ENCODE peak calls at places on chromosomes 11 and 22, in six cellular contexts. P is GM12878, W is HepG2, J is upper lobe of left lung, M is A549, R is K562. N is an unnamed sample.

GRCh38 chr11:17383466-17383865 is 5.0 kb downstream of the KCNJ11 start:
- ATAC-seq in P (no peak), W (no peak), J (no peak), M (peak; percentile 3), R (no peak), N (no peak)

GRCh38 chr22:22506736-22507135 is 1.8 kb downstream of the ZNF280B start:
- ATAC-seq in P (no peak), W (no peak), J (no peak), M (no peak), R (no peak), N (no peak)

GRCh38 chr11:66495401-66495844 is 15.0 kb upstream of the BBS1 start:
- ATAC-seq in P (peak; percentile 54), W (no peak), J (no peak), M (peak; percentile 55), R (peak; percentile 76), N (no peak)

GRCh38 chr11:117172678-117173421 is 5.7 kb upstream of the SIDT2 start:
- ATAC-seq in P (no peak), W (peak; percentile 26), J (no peak), M (no peak), R (peak; percentile 69), N (no peak)

GRCh38 chr11:77771135-77771534 is 49.4 kb downstream of the RSF1 start:
- ATAC-seq in P (no peak), W (no peak), J (no peak), M (no peak), R (no peak), N (no peak)

GRCh38 chr11:43989162-43989961 is 46.9 kb downstream of the C11orf96 start:
- ATAC-seq in P (no peak), W (peak; percentile 5), J (no peak), M (no peak), R (peak; percentile 55), N (no peak)

GRCh38 chr22:46600397-46600796 is 19.8 kb upstream of the GRAMD4 start:
- ATAC-seq in P (no peak), W (no peak), J (no peak), M (no peak), R (no peak), N (no peak)

GRCh38 chr22:25741692-25742626 is at the start of gene MYO18B:
- ATAC-seq in P (no peak), W (peak; percentile 71), J (no peak), M (no peak), R (peak; percentile 91), N (no peak)

GRCh38 chr11:19811391-19811790 is 98.8 kb downstream of the NAV2 start:
- ATAC-seq in P (no peak), W (no peak), J (no peak), M (no peak), R (no peak), N (no peak)

GRCh38 chr11:65298655-65299179 is 15.9 kb upstream of the CDC42EP2 start:
- ATAC-seq in P (no peak), W (no peak), J (peak; percentile 27), M (no peak), R (no peak), N (peak; percentile 61)
- H3K4me1 ChIP-seq in P (no peaks in the 10 kb centered on the region), W (peaks cover 38% of the 10 kb centered on the region), J (peaks cover 12% of the 10 kb centered on the region), M (peaks cover 23% of the 10 kb centered on the region), R (peaks cover 12% of the 10 kb centered on the region), N (peaks cover 21% of the 10 kb centered on the region)

GRCh38 chr11:119106564-119107537 is at the start of gene C2CD2L:
- ATAC-seq in P (peak; percentile 93), W (peak; percentile 81), J (peak; percentile 94), M (peak; percentile 89), R (peak; percentile 91), N (peak; percentile 93)
- TF ChIP-seq POLR2A in P (peak; percentile 77), W (peak; percentile 55), J (no peak), M (peak; percentile 13), R (peak; percentile 82), N (peak; percentile 59)

DNA sequence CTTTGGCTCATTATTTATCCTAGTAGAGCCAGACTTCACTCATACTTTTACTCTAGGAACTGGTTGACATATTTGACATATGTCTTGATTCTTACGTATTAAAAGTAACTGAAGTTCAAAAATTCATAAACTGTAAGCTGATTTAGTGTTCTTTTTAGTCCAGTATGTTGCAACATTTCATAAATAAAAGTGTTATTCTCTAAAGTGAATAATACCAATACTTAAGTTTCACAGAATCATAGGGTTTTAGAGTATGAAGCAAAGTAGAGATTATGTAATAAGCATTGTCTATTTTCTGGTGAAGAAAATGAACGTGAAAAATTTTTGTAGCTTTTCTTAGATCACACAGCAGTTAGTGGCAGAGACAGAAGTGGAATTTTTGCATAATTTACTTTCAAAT is 225.7 kb downstream of the TMEM135 start:
- ATAC-seq in P (no peak), W (no peak), J (no peak), M (no peak), R (no peak), N (peak; percentile 39)
- TF ChIP-seq EP300 in P (no peak), W (no peak), J (no peak), M (no peak), R (no peak), N (no peak)

DNA sequence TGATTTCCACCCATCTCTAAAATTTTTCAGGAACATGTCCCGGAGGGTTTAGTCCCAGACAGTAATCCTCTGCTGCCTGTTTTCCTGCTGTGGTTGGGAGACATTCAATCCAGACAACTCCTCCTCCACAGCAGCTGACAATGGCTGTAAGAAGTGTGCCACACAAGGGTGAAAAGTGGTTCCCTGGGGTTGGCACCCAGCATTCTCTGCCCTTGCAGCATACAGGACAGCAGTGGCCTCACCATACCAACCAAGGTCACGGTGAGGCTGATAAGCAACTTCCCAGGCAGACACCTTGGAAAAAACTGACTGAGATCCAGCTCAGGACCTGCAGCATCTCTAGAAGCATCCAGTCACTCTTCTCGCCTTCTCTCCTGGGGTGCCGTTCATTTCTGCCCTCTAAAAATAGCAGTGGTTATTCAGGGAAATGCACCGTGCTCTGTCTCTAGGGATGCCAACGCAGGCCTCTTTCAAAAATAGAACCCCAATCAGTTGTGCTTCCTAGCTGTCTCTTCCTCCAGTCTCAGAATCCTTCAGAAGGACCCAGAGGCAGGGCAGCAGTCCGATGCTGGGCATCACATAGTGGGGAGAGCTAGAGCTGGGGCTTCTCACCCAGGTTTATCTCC is 241.0 kb downstream of the TENM4 start:
- ATAC-seq in P (no peak), W (no peak), J (no peak), M (no peak), R (no peak), N (no peak)
- H3K4me1 ChIP-seq in P (peaks cover 4% of the 10 kb centered on the region), W (no peaks in the 10 kb centered on the region), J (no peaks in the 10 kb centered on the region), M (no peaks in the 10 kb centered on the region), R (no peaks in the 10 kb centered on the region), N (no peaks in the 10 kb centered on the region)

DNA sequence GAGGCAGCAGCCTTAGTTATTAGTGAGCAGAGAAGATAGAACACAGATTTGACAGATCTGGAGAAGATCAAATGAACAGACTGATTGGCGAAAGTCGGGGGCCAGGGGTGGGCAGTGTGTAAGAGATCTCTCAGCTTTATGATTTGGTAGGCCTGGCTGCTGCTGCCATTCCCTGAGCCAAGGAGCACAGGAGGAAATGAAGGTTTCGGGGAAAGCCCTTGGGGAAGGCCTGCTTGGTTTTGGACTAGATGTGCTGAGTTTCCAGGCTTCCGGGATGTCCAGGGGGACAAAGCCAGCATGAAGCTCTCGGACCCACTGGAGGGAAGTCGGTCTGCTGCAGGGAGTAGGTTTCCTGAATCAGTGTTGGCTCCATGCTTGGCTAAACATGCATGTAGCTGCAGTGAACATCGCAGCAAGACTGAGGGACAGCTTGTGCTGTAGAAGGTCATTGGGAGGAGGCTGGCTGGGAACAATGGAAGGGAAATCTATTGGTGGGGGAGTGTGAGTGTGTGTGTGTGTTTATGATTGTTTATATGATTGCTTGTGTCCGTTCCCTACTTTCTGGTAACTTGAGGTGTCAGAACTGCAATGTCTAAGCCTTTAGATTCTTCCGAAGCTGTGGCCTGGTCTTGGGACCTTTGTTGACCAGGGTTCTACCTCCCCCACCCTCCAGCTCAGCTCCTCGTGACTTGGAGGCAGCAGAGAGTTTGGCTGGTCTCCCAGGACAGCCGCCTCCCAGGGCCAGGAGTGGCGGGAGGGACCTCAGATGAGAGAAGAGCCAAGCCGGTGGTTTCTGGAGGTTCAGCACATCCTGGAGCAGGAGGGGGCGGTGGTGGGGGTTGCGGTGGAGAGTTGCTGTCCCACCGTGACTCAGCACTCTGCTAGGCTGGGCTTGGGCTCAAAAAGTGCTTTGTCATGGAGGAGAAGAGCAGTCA is 4.0 kb upstream of the FTH1 start:
- ATAC-seq in P (peak; percentile 20), W (peak; percentile 36), J (peak; percentile 89), M (peak; percentile 70), R (peak; percentile 66), N (peak; percentile 87)
- TF ChIP-seq POLR2A in P (peak; percentile 61), W (peak; percentile 92), J (no peak), M (no peak), R (peak; percentile 77), N (peak; percentile 52)

GRCh38 chr11:95065336-95065735 is 1.4 kb upstream of the SRSF8 start:
- ATAC-seq in P (no peak), W (no peak), J (no peak), M (no peak), R (no peak), N (no peak)

GRCh38 chr11:95066721-95067041 is at the start of gene SRSF8:
- ATAC-seq in P (peak; percentile 62), W (peak; percentile 48), J (no peak), M (peak; percentile 59), R (peak; percentile 43), N (no peak)

GRCh38 chr11:95067828-95068244 is 1.1 kb downstream of the SRSF8 start:
- ATAC-seq in P (peak; percentile 2), W (peak; percentile 2), J (no peak), M (peak; percentile 13), R (peak; percentile 39), N (no peak)

GRCh38 chr11:95068549-95068948 is 1.8 kb downstream of the SRSF8 start:
- ATAC-seq in P (peak; percentile 84), W (peak; percentile 82), J (peak; percentile 96), M (peak; percentile 87), R (peak; percentile 85), N (peak; percentile 86)

DNA sequence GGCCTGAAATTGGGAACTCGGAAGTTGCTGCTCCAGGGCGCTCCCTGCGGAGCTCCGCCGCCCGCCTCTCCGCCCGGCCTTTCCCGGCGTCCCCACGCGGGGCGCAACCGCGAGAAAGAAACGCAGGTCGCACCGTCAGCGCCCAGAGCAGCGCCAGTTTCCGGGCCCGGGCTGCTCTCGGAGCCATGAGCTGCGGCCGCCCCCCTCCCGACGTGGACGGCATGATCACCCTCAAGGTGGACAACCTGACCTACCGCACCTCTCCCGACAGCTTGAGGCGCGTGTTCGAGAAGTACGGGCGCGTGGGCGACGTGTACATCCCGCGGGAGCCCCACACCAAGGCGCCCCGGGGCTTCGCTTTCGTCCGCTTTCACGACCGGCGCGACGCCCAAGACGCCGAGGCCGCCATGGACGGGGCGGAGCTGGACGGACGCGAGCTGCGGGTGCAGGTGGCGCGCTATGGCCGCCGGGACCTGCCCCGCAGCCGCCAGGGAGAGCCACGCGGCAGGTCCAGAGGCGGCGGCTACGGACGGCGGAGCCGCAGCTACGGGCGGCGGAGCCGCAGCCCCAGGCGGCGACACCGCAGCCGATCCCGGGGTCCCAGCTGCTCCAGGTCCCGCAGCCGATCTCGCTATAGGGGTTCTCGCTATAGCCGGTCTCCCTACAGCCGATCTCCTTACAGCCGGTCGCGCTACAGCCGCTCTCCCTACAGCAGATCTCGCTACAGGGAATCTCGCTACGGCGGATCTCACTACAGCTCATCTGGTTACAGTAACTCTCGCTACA is 516 bp downstream of the SRSF8 start:
- ATAC-seq in P (peak; percentile 80), W (peak; percentile 91), J (peak; percentile 93), M (peak; percentile 87), R (peak; percentile 87), N (peak; percentile 92)
- TF ChIP-seq EP300 in P (no peak), W (no peak), J (no peak), M (no peak), R (no peak), N (no peak)

DNA sequence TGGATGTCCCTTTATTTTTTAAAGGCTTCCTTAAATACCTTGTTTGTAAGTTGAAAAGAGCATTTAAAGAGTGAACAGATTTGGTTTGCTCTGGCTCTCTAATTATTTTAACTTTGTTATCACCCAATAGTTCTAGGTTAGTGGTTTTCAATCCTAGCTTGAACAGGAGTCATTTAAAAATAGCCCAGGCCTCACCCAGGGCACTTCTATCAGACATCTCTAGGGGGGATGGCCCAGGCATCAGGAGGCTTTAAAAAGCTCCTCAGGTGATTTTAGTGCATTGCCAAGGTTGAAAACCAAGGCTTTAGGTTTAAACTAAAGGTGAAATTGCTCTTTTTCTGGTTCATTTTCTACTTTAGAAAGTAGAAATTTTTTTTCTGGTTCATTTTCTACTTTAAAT is 8.3 kb downstream of the CAT start:
- ATAC-seq in P (no peak), W (no peak), J (no peak), M (no peak), R (no peak), N (no peak)
- H3K4me1 ChIP-seq in P (peaks cover 32% of the 10 kb centered on the region), W (peaks cover 23% of the 10 kb centered on the region), J (peaks cover 40% of the 10 kb centered on the region), M (no peaks in the 10 kb centered on the region), R (peaks cover 19% of the 10 kb centered on the region), N (no peaks in the 10 kb centered on the region)

N was measured in gastroesophageal sphincter.